ENCODE peak calls at places on chromosomes 11 and 22, in four cellular contexts. B is ascending aorta, D is esophagus squamous epithelium, A is cardiac muscle cell. S is an unnamed sample.

GRCh38 chr22:19178065-19178658 is 374 bp downstream of the SLC25A1 start:
- DNase-seq in B (peak; percentile 75), D (no peak), A (no peak), S (no peak)

GRCh38 chr22:26429458-26430238 is 588 bp downstream of the ASPHD2 start:
- DNase-seq in B (no peak), D (no peak), A (no peak), S (no peak)

GRCh38 chr11:79413258-79413657 is 27.6 kb downstream of the TENM4 start:
- DNase-seq in B (peak; percentile 78), D (no peak), A (peak; percentile 93), S (peak; percentile 45)

GRCh38 chr11:8277691-8278090 is 14.0 kb upstream of the LMO1 start:
- DNase-seq in B (peak; percentile 38), D (no peak), A (no peak), S (no peak)

GRCh38 chr11:63489879-63490278 is 1.1 kb downstream of the PLAAT5 start:
- DNase-seq in B (no peak), D (no peak), A (peak; percentile 78), S (no peak)

GRCh38 chr22:43855431-43855830 is 6.9 kb downstream of the SULT4A1 start:
- DNase-seq in B (peak; percentile 34), D (no peak), A (no peak), S (no peak)

GRCh38 chr11:112280268-112281126 is 19.8 kb upstream of the PLET1 start:
- DNase-seq in B (peak; percentile 83), D (no peak), A (peak; percentile 89), S (no peak)

GRCh38 chr11:79060534-79060933 is 380.3 kb downstream of the TENM4 start:
- DNase-seq in B (no peak), D (no peak), A (no peak), S (no peak)

GRCh38 chr22:44261861-44262595 is 50.7 kb downstream of the SHISAL1 start:
- DNase-seq in B (no peak), D (no peak), A (peak; percentile 43), S (no peak)

GRCh38 chr22:25564979-25565677 is 653 bp downstream of the GRK3 start:
- DNase-seq in B (no peak), D (no peak), A (peak; percentile 31), S (no peak)

GRCh38 chr22:26656896-26657851 is at the start of gene MIAT:
- DNase-seq in B (no peak), D (no peak), A (peak; percentile 10), S (no peak)

GRCh38 chr11:13772223-13773046 is 104.0 kb downstream of the FAR1 start:
- DNase-seq in B (no peak), D (no peak), A (peak; percentile 83), S (no peak)

GRCh38 chr11:97502201-97502600 is 1112.4 kb downstream of the JRKL start:
- DNase-seq in B (no peak), D (no peak), A (no peak), S (no peak)

DNA sequence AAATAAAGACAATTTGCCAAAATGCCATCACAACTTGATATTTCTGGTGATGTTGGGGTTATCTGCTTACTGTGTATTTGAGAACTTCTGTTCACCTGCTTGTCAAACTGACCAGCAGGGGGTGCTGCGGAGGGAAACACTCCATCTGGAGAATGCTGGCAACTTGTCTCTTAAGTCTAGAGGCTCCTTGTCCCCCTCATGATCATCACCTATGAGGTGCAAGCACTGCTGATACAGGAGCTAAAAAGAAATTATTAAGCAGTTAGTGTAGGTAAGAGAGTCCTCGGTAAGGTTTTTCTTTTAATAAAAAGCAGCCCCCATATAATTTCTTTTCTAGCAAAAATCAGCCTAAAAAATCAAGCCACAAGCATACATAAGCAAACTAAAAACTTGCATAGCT is 32.7 kb upstream of the GLYATL1B start:
- DNase-seq in B (peak; percentile 80), D (no peak), A (peak; percentile 70), S (no peak)
- TF ChIP-seq CTCF in B (peak; percentile 64), D (peak; percentile 40), A (peak; percentile 70), S (peak; percentile 58)

GRCh38 chr11:96299155-96299883 is 43.7 kb downstream of the MAML2 start:
- DNase-seq in B (no peak), D (no peak), A (no peak), S (no peak)

GRCh38 chr11:96303980-96304379 is 39.0 kb downstream of the MAML2 start:
- DNase-seq in B (no peak), D (no peak), A (no peak), S (no peak)

GRCh38 chr11:96306600-96306932 is 36.4 kb downstream of the MAML2 start:
- DNase-seq in B (no peak), D (no peak), A (no peak), S (no peak)

GRCh38 chr11:96301818-96302217 is 41.2 kb downstream of the MAML2 start:
- DNase-seq in B (no peak), D (no peak), A (no peak), S (no peak)

GRCh38 chr11:96303067-96303466 is 39.9 kb downstream of the MAML2 start:
- DNase-seq in B (no peak), D (no peak), A (peak; percentile 84), S (no peak)
- H3K4me1 ChIP-seq in B (peaks cover 14% of the 10 kb centered on the region), D (peaks cover 41% of the 10 kb centered on the region), A (peaks cover 25% of the 10 kb centered on the region), S (peaks cover 57% of the 10 kb centered on the region)

GRCh38 chr11:19938866-19939265 is 221.4 kb downstream of the DBX1 start:
- DNase-seq in B (no peak), D (no peak), A (no peak), S (no peak)
- H3K36me3 ChIP-seq in B (peaks cover 74% of the 10 kb centered on the region), D (peaks cover 37% of the 10 kb centered on the region), A (no peaks in the 10 kb centered on the region), S (peaks cover 43% of the 10 kb centered on the region)

GRCh38 chr11:77060234-77060633 is 6.5 kb upstream of the CAPN5 start:
- DNase-seq in B (no peak), D (no peak), A (no peak), S (no peak)

GRCh38 chr11:77063861-77064260 is 2.9 kb upstream of the CAPN5 start:
- DNase-seq in B (no peak), D (no peak), A (no peak), S (no peak)

GRCh38 chr11:77064648-77065217 is 2.0 kb upstream of the CAPN5 start:
- DNase-seq in B (no peak), D (no peak), A (no peak), S (no peak)

GRCh38 chr11:77063407-77063806 is 3.4 kb upstream of the CAPN5 start:
- DNase-seq in B (no peak), D (no peak), A (no peak), S (no peak)

DNA sequence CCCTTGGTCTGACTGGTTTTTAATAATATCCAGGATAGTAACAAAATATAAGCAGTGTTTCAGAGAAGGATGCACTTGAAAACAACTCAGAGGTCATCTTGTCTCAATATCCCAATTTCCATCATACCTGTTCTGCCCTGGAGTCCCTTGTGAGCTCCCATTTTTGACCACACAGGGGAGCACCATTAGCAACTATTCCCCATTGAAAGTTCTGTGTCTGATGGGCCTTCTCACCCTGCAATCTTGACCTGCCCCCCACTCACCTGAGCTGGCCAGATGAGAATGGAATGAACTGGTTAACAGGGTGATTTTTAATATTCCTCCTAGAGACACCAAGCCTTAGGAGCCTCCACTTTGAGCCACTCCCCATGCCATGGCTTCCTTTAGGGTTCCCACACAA is 3.8 kb upstream of the CAPN5 start:
- DNase-seq in B (no peak), D (no peak), A (no peak), S (no peak)
- TF ChIP-seq CTCF in B (no peak), D (no peak), A (peak; percentile 8), S (no peak)